ENCODE peak calls at places on chromosome 18, in five cellular contexts. One of them, this sample, is unnamed. For H3K4me1, the result is how much of the 10 kb centered on the place peaks cover.

GRCh38 chr18:35968278-35968880 is 4.1 kb upstream of the RMP24 start:
- DNase-seq in fibroblast of lung: no peak
- DNase-seq in GM23248: no peak
- DNase-seq in HCT116: no peak
- DNase-seq in endothelial cell of umbilical vein: no peak
- DNase-seq in this sample: peak

GRCh38 chr18:13562494-13563029 is 163.8 kb downstream of the FAM210A start:
- DNase-seq in fibroblast of lung: no peak
- DNase-seq in GM23248: no peak
- DNase-seq in HCT116: no peak
- DNase-seq in endothelial cell of umbilical vein: no peak
- DNase-seq in this sample: no peak

GRCh38 chr18:25561923-25562322 is 210.0 kb upstream of the ZNF521 start:
- DNase-seq in fibroblast of lung: peak
- DNase-seq in GM23248: peak
- DNase-seq in HCT116: no peak
- DNase-seq in endothelial cell of umbilical vein: peak
- DNase-seq in this sample: no peak

GRCh38 chr18:58715540-58715939 is 44.3 kb downstream of the MALT1 start:
- DNase-seq in fibroblast of lung: no peak
- DNase-seq in GM23248: no peak
- DNase-seq in HCT116: no peak
- DNase-seq in endothelial cell of umbilical vein: no peak
- DNase-seq in this sample: no peak

GRCh38 chr18:23181547-23181946 is 46.3 kb downstream of the CABLES1 start:
- DNase-seq in fibroblast of lung: no peak
- DNase-seq in GM23248: no peak
- DNase-seq in HCT116: no peak
- DNase-seq in endothelial cell of umbilical vein: no peak
- DNase-seq in this sample: no peak

GRCh38 chr18:13613591-13614317 is 112.6 kb downstream of the FAM210A start:
- DNase-seq in fibroblast of lung: no peak
- DNase-seq in GM23248: no peak
- DNase-seq in HCT116: no peak
- DNase-seq in endothelial cell of umbilical vein: no peak
- DNase-seq in this sample: no peak

GRCh38 chr18:78659748-78660147 is 319.9 kb upstream of the SALL3 start:
- DNase-seq in fibroblast of lung: no peak
- DNase-seq in GM23248: no peak
- DNase-seq in HCT116: no peak
- DNase-seq in endothelial cell of umbilical vein: no peak
- DNase-seq in this sample: no peak

GRCh38 chr18:12056034-12056883 is 37.4 kb upstream of the ANKRD62 start:
- DNase-seq in fibroblast of lung: no peak
- DNase-seq in GM23248: no peak
- DNase-seq in HCT116: no peak
- DNase-seq in endothelial cell of umbilical vein: no peak
- DNase-seq in this sample: no peak

GRCh38 chr18:47594063-47594462 is 336.4 kb downstream of the SMAD2 start:
- DNase-seq in fibroblast of lung: no peak
- DNase-seq in GM23248: no peak
- DNase-seq in HCT116: no peak
- DNase-seq in endothelial cell of umbilical vein: no peak
- DNase-seq in this sample: no peak

GRCh38 chr18:34039194-34039593 is 185.5 kb downstream of the NOL4 start:
- DNase-seq in fibroblast of lung: peak
- DNase-seq in GM23248: no peak
- DNase-seq in HCT116: no peak
- DNase-seq in endothelial cell of umbilical vein: peak
- DNase-seq in this sample: no peak

GRCh38 chr18:78979058-78979680 is 449 bp upstream of the SALL3 start:
- DNase-seq in fibroblast of lung: peak
- DNase-seq in GM23248: peak
- DNase-seq in HCT116: no peak
- DNase-seq in endothelial cell of umbilical vein: no peak
- DNase-seq in this sample: no peak

GRCh38 chr18:7566587-7567486 is at the start of gene PTPRM:
- DNase-seq in fibroblast of lung: peak
- DNase-seq in GM23248: peak
- DNase-seq in HCT116: peak
- DNase-seq in endothelial cell of umbilical vein: peak
- DNase-seq in this sample: no peak

GRCh38 chr18:58225101-58225500 is 181.1 kb downstream of the NEDD4L start:
- DNase-seq in fibroblast of lung: peak
- DNase-seq in GM23248: peak
- DNase-seq in HCT116: no peak
- DNase-seq in endothelial cell of umbilical vein: no peak
- DNase-seq in this sample: no peak

GRCh38 chr18:24019641-24020331 is 5.2 kb downstream of the TTC39C start:
- DNase-seq in fibroblast of lung: peak
- DNase-seq in GM23248: no peak
- DNase-seq in HCT116: no peak
- DNase-seq in endothelial cell of umbilical vein: no peak
- DNase-seq in this sample: no peak

GRCh38 chr18:77016133-77016839 is 116.3 kb downstream of the MBP start:
- DNase-seq in fibroblast of lung: no peak
- DNase-seq in GM23248: no peak
- DNase-seq in HCT116: no peak
- DNase-seq in endothelial cell of umbilical vein: no peak
- DNase-seq in this sample: no peak

GRCh38 chr18:47118986-47119385 is 31.3 kb downstream of the HDHD2 start:
- DNase-seq in fibroblast of lung: peak
- DNase-seq in GM23248: peak
- DNase-seq in HCT116: no peak
- DNase-seq in endothelial cell of umbilical vein: no peak
- DNase-seq in this sample: no peak

GRCh38 chr18:67692811-67693210 is 176.3 kb upstream of the DSEL start:
- DNase-seq in fibroblast of lung: no peak
- DNase-seq in GM23248: no peak
- DNase-seq in HCT116: no peak
- DNase-seq in endothelial cell of umbilical vein: no peak
- DNase-seq in this sample: no peak

GRCh38 chr18:68803371-68803770 is 5.5 kb downstream of the CCDC102B start:
- DNase-seq in fibroblast of lung: peak
- DNase-seq in GM23248: peak
- DNase-seq in HCT116: no peak
- DNase-seq in endothelial cell of umbilical vein: no peak
- DNase-seq in this sample: no peak

GRCh38 chr18:8890957-8891464 is 185.7 kb downstream of the MTCL1 start:
- DNase-seq in fibroblast of lung: peak
- DNase-seq in GM23248: peak
- DNase-seq in HCT116: peak
- DNase-seq in endothelial cell of umbilical vein: peak
- DNase-seq in this sample: peak

GRCh38 chr18:79393626-79394401 is 1.9 kb upstream of the NFATC1 start:
- DNase-seq in fibroblast of lung: peak
- DNase-seq in GM23248: peak
- DNase-seq in HCT116: peak
- DNase-seq in endothelial cell of umbilical vein: peak
- DNase-seq in this sample: no peak

GRCh38 chr18:9673296-9674251 is 34.5 kb upstream of the RAB31 start:
- DNase-seq in fibroblast of lung: peak
- DNase-seq in GM23248: peak
- DNase-seq in HCT116: peak
- DNase-seq in endothelial cell of umbilical vein: peak
- DNase-seq in this sample: peak

GRCh38 chr18:78764544-78764943 is 215.1 kb upstream of the SALL3 start:
- DNase-seq in fibroblast of lung: no peak
- DNase-seq in GM23248: no peak
- DNase-seq in HCT116: no peak
- DNase-seq in endothelial cell of umbilical vein: no peak
- DNase-seq in this sample: no peak

GRCh38 chr18:55585586-55586521 is 2.1 kb downstream of the TCF4 start:
- DNase-seq in fibroblast of lung: peak
- DNase-seq in GM23248: peak
- DNase-seq in HCT116: no peak
- DNase-seq in endothelial cell of umbilical vein: peak
- DNase-seq in this sample: no peak

GRCh38 chr18:40293311-40293710 is 1661.7 kb upstream of the PIK3C3 start:
- DNase-seq in fibroblast of lung: no peak
- DNase-seq in GM23248: peak
- DNase-seq in HCT116: no peak
- DNase-seq in endothelial cell of umbilical vein: no peak
- DNase-seq in this sample: no peak

GRCh38 chr18:79608069-79608468 is 71.5 kb upstream of the CTDP1 start:
- DNase-seq in fibroblast of lung: no peak
- DNase-seq in GM23248: peak
- DNase-seq in HCT116: no peak
- DNase-seq in endothelial cell of umbilical vein: no peak
- DNase-seq in this sample: no peak

GRCh38 chr18:58195278-58195721 is 151.3 kb downstream of the NEDD4L start:
- DNase-seq in fibroblast of lung: no peak
- DNase-seq in GM23248: no peak
- DNase-seq in HCT116: no peak
- DNase-seq in endothelial cell of umbilical vein: no peak
- DNase-seq in this sample: no peak

GRCh38 chr18:61825386-61825785 is 67.4 kb downstream of the RNF152 start:
- DNase-seq in fibroblast of lung: peak
- DNase-seq in GM23248: peak
- DNase-seq in HCT116: no peak
- DNase-seq in endothelial cell of umbilical vein: no peak
- DNase-seq in this sample: no peak

DNA sequence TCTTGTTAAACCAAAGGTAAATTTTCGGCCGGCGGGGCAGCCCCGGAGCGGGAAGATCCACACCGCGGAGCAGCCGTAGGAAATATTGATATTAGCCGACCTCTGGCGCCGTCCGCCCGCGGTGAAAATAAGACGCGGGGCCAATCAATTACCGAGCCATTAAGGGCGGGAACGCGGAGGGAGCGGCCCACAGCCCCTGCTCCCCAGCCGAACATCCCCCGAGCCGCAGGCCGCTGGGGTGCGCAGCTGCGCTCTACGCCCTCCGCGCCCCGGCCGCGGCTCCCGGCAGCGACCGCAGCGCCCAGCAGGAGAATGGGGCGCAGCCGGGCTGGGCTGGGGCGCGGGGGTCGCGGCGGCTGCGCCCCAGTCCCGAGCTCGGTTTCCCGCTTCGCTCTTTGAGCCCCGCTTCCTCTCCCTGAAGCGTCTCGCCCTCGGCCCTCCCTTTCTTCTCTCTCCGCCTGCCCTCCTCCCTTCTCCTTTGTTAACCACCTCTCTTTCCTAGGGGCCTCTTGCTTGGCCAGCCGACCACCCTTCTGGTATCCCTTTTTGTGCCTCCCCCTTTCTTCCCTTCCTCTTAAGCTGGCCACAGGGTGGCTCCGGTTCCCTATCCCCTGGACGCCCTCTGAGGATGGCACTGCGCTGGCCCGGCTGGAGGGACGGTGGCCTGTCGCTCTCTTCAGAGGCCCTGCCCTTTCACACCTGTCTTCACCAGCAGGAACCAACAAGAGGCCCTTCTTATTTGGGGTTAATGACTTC is 40.9 kb downstream of the CELF4 start:
- DNase-seq in fibroblast of lung: no peak
- DNase-seq in GM23248: no peak
- DNase-seq in HCT116: no peak
- DNase-seq in endothelial cell of umbilical vein: no peak
- DNase-seq in this sample: no peak
- TF ChIP-seq EZH2 in fibroblast of lung: no peak
- TF ChIP-seq EZH2 in GM23248: no peak
- TF ChIP-seq EZH2 in HCT116: no peak
- TF ChIP-seq EZH2 in endothelial cell of umbilical vein: peak
- TF ChIP-seq EZH2 in this sample: no peak

GRCh38 chr18:500556-501405 is at the start of gene COLEC12:
- DNase-seq in fibroblast of lung: peak
- DNase-seq in GM23248: peak
- DNase-seq in HCT116: no peak
- DNase-seq in endothelial cell of umbilical vein: no peak
- DNase-seq in this sample: no peak
- H3K4me3 ChIP-seq in fibroblast of lung: peak
- H3K4me3 ChIP-seq in GM23248: peak
- H3K4me3 ChIP-seq in HCT116: peak
- H3K4me3 ChIP-seq in endothelial cell of umbilical vein: peak
- H3K4me3 ChIP-seq in this sample: no peak

GRCh38 chr18:22021701-22022100 is 147.7 kb upstream of the GATA6 start:
- DNase-seq in fibroblast of lung: no peak
- DNase-seq in GM23248: no peak
- DNase-seq in HCT116: no peak
- DNase-seq in endothelial cell of umbilical vein: no peak
- DNase-seq in this sample: no peak
- H3K4me1 ChIP-seq in fibroblast of lung: under half
- H3K4me1 ChIP-seq in GM23248: under half
- H3K4me1 ChIP-seq in HCT116: under half
- H3K4me1 ChIP-seq in endothelial cell of umbilical vein: under half
- H3K4me1 ChIP-seq in this sample: under half

GRCh38 chr18:69838003-69838402 is 109.7 kb downstream of the CD226 start:
- DNase-seq in fibroblast of lung: no peak
- DNase-seq in GM23248: no peak
- DNase-seq in HCT116: no peak
- DNase-seq in endothelial cell of umbilical vein: no peak
- DNase-seq in this sample: no peak
- TF ChIP-seq EZH2 in fibroblast of lung: no peak
- TF ChIP-seq EZH2 in GM23248: no peak
- TF ChIP-seq EZH2 in HCT116: no peak
- TF ChIP-seq EZH2 in endothelial cell of umbilical vein: no peak
- TF ChIP-seq EZH2 in this sample: no peak

GRCh38 chr18:48942086-48942485 is 8.7 kb downstream of the SMAD7 start:
- DNase-seq in fibroblast of lung: no peak
- DNase-seq in GM23248: peak
- DNase-seq in HCT116: no peak
- DNase-seq in endothelial cell of umbilical vein: no peak
- DNase-seq in this sample: no peak
- H3K4me3 ChIP-seq in fibroblast of lung: no peak
- H3K4me3 ChIP-seq in GM23248: peak
- H3K4me3 ChIP-seq in HCT116: no peak
- H3K4me3 ChIP-seq in endothelial cell of umbilical vein: no peak
- H3K4me3 ChIP-seq in this sample: peak

DNA sequence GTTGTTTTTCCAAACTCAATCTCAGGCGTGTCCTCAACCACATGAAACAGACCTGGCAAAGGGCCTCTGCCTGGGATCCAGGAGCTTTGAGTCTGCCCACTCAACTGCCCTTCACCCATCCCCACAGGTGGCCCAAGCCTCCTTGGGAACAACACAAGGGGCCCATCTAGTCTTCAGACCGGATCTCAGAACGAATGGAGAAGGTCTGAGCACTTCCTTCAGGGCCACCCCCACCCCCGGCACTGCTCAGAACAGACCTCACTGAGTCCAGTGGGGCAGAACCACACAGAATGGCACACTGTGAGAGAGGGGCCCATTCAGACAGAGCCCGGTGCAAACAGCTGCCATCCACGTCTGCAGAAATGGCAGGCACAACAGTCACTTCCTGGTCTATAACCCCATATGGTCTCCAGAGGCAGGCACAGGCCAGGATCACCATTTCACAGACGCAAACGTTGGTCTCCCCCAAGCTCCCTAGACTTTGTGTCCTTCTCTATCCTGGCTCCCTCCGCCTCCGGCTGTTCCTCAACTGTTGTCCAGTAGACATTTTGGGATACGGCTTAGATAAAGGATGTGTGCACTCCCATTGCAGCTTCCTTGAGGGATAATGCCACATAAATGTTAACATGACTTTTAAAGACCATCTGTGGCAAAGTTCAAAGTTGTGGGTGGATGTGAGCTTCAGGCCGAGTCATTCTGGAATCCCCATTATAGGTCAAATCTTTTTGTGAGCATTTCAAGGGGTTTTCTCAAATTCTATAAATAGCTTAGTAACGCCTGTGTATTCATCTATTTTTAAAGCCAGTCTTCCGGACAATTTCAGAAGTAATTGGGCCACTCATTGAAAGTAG is 149.7 kb downstream of the SMAD7 start:
- DNase-seq in fibroblast of lung: no peak
- DNase-seq in GM23248: peak
- DNase-seq in HCT116: no peak
- DNase-seq in endothelial cell of umbilical vein: no peak
- DNase-seq in this sample: no peak
- H3K4me1 ChIP-seq in fibroblast of lung: under half
- H3K4me1 ChIP-seq in GM23248: under half
- H3K4me1 ChIP-seq in HCT116: under half
- H3K4me1 ChIP-seq in endothelial cell of umbilical vein: under half
- H3K4me1 ChIP-seq in this sample: under half

This sample was measured in keratinocyte.